ENCODE peak calls at places on chromosomes 4 and X, in four cellular contexts. One of them, this sample, is unnamed.

GRCh38 chr4:14168919-14169318 is 541.4 kb upstream of the BOD1L1 start:
- DNase-seq in H1: no peak
- DNase-seq in HepG2: no peak
- DNase-seq in GM12878: peak; percentile 53
- DNase-seq in this sample: no peak

GRCh38 chr4:54167508-54167907 is 61.6 kb upstream of the PDGFRA start:
- DNase-seq in H1: no peak
- DNase-seq in HepG2: no peak
- DNase-seq in GM12878: no peak
- DNase-seq in this sample: no peak

GRCh38 chr4:94508841-94509240 is 57.1 kb downstream of the PDLIM5 start:
- DNase-seq in H1: no peak
- DNase-seq in HepG2: no peak
- DNase-seq in GM12878: no peak
- DNase-seq in this sample: no peak

GRCh38 chrX:20333672-20334071 is 67.0 kb upstream of the RPS6KA3 start:
- DNase-seq in H1: no peak
- DNase-seq in HepG2: no peak
- DNase-seq in GM12878: no peak
- DNase-seq in this sample: no peak

GRCh38 chr4:125357675-125358074 is 42.9 kb downstream of the FAT4 start:
- DNase-seq in H1: no peak
- DNase-seq in HepG2: no peak
- DNase-seq in GM12878: no peak
- DNase-seq in this sample: no peak

GRCh38 chr4:92268642-92269041 is 35.1 kb upstream of the GRID2 start:
- DNase-seq in H1: no peak
- DNase-seq in HepG2: no peak
- DNase-seq in GM12878: no peak
- DNase-seq in this sample: no peak

GRCh38 chrX:153889123-153889522 is 3.1 kb upstream of the L1CAM start:
- DNase-seq in H1: no peak
- DNase-seq in HepG2: no peak
- DNase-seq in GM12878: no peak
- DNase-seq in this sample: no peak

GRCh38 chr4:8269535-8270417 is at the start of gene HTRA3:
- DNase-seq in H1: peak; percentile 73
- DNase-seq in HepG2: no peak
- DNase-seq in GM12878: no peak
- DNase-seq in this sample: no peak

GRCh38 chrX:38699603-38700110 is 101.6 kb upstream of the MID1IP1 start:
- DNase-seq in H1: no peak
- DNase-seq in HepG2: no peak
- DNase-seq in GM12878: no peak
- DNase-seq in this sample: no peak

GRCh38 chrX:5991393-5991792 is 237.3 kb downstream of the NLGN4X start:
- DNase-seq in H1: no peak
- DNase-seq in HepG2: no peak
- DNase-seq in GM12878: no peak
- DNase-seq in this sample: no peak

GRCh38 chr4:7194251-7195137 is 2.2 kb downstream of the SORCS2 start:
- DNase-seq in H1: no peak
- DNase-seq in HepG2: no peak
- DNase-seq in GM12878: no peak
- DNase-seq in this sample: no peak

GRCh38 chr4:44446191-44446590 is 2.4 kb downstream of the KCTD8 start:
- DNase-seq in H1: no peak
- DNase-seq in HepG2: no peak
- DNase-seq in GM12878: no peak
- DNase-seq in this sample: no peak

GRCh38 chrX:103688949-103689348 is 2.5 kb upstream of the MORF4L2 start:
- DNase-seq in H1: no peak
- DNase-seq in HepG2: peak; percentile 21
- DNase-seq in GM12878: no peak
- DNase-seq in this sample: no peak

GRCh38 chr4:119652978-119653377 is 24.4 kb upstream of the PDE5A start:
- DNase-seq in H1: no peak
- DNase-seq in HepG2: no peak
- DNase-seq in GM12878: no peak
- DNase-seq in this sample: no peak

GRCh38 chr4:7813674-7814073 is 126.0 kb downstream of the AFAP1 start:
- DNase-seq in H1: no peak
- DNase-seq in HepG2: peak; percentile 24
- DNase-seq in GM12878: no peak
- DNase-seq in this sample: no peak

GRCh38 chr4:2395038-2395437 is 23.4 kb downstream of the ZFYVE28 start:
- DNase-seq in H1: no peak
- DNase-seq in HepG2: no peak
- DNase-seq in GM12878: no peak
- DNase-seq in this sample: no peak

GRCh38 chr4:47528651-47529050 is 43.6 kb downstream of the ATP10D start:
- DNase-seq in H1: no peak
- DNase-seq in HepG2: no peak
- DNase-seq in GM12878: no peak
- DNase-seq in this sample: no peak

DNA sequence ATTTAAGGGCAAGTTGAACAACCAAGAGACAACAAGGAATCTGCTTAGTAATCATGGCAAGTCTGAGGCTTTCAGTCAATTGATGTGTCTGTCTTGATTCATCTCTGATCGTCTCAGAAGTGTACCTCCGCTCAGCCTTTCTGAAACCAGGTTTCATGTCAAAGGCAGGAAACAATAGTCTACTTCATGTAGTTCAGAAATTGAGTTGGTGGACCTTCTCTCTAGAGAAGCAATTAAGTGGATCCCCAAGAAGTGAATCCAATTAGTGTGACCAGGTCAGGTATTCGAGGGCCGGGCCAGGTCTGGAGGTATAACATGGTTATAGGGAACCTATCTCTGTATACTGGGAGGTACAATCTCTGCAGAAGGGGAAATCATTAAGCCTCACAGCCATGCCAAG is 31.9 kb downstream of the DAPP1 start:
- DNase-seq in H1: no peak
- DNase-seq in HepG2: no peak
- DNase-seq in GM12878: peak; percentile 68
- DNase-seq in this sample: no peak
- TF ChIP-seq BRCA1 in H1: no peak
- TF ChIP-seq BRCA1 in HepG2: no peak
- TF ChIP-seq BRCA1 in GM12878: no peak
- TF ChIP-seq BRCA1 in this sample: no peak

GRCh38 chr4:38163216-38164006 is 203.2 kb downstream of the PTTG2 start:
- DNase-seq in H1: no peak
- DNase-seq in HepG2: no peak
- DNase-seq in GM12878: no peak
- DNase-seq in this sample: no peak
- TF ChIP-seq BRCA1 in H1: no peak
- TF ChIP-seq BRCA1 in HepG2: no peak
- TF ChIP-seq BRCA1 in GM12878: no peak
- TF ChIP-seq BRCA1 in this sample: no peak

GRCh38 chrX:108712886-108713285 is 23.5 kb downstream of the IRS4 start:
- DNase-seq in H1: no peak
- DNase-seq in HepG2: peak; percentile 0
- DNase-seq in GM12878: no peak
- DNase-seq in this sample: no peak
- TF ChIP-seq BRCA1 in H1: no peak
- TF ChIP-seq BRCA1 in HepG2: no peak
- TF ChIP-seq BRCA1 in GM12878: no peak
- TF ChIP-seq BRCA1 in this sample: no peak

DNA sequence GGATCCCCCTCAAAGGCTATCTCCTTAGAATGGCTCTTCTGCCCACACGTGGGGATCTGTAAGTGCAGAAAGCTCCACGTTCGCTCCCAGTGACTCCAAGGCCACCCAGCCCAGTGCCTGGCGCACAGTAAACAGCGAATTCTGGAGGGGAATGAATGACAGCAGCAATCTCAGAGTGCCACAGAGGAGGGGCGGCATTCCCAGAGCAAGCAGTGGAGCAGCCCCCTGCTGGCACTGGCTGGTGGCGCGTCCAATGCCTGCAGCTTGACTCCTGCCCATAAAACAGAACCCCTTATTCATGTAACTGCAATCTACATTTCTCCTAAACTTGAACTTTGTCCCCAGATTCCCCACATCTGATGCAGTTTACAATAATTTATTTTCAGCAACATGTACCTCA is 6.9 kb upstream of the HELT start:
- DNase-seq in H1: peak; percentile 74
- DNase-seq in HepG2: peak; percentile 14
- DNase-seq in GM12878: no peak
- DNase-seq in this sample: no peak
- TF ChIP-seq BRCA1 in H1: no peak
- TF ChIP-seq BRCA1 in HepG2: no peak
- TF ChIP-seq BRCA1 in GM12878: no peak
- TF ChIP-seq BRCA1 in this sample: no peak